ENCODE peak calls at places on chromosome 4, in five cellular contexts. T is immature natural killer cell, N is right cardiac atrium, U is NCI-H1048, O is NCI-H510A treated with DMSO at 0.1 percent for 48 hours. J is an unnamed sample.

GRCh38 chr4:8321220-8321619 is 51.7 kb downstream of the HTRA3 start:
- DNase-seq in T (peak), N (no peak), U (no peak), O (no peak), J (no peak)

GRCh38 chr4:100286601-100287000 is 96.3 kb upstream of the DDIT4L start:
- DNase-seq in T (no peak), N (no peak), U (no peak), O (no peak), J (no peak)

GRCh38 chr4:150514709-150515108 is 67.2 kb upstream of the MAB21L2 start:
- DNase-seq in T (no peak), N (no peak), U (no peak), O (no peak), J (no peak)

GRCh38 chr4:93788712-93789111 is 39.8 kb upstream of the ATOH1 start:
- DNase-seq in T (no peak), N (no peak), U (no peak), O (peak), J (no peak)

GRCh38 chr4:141914746-141915145 is 278.4 kb downstream of the IL15 start:
- DNase-seq in T (no peak), N (no peak), U (no peak), O (no peak), J (no peak)

GRCh38 chr4:13543648-13544555 is at the start of gene NKX3-2:
- DNase-seq in T (no peak), N (no peak), U (no peak), O (no peak), J (no peak)

GRCh38 chr4:24643774-24644520 is 59.6 kb upstream of the DHX15 start:
- DNase-seq in T (no peak), N (no peak), U (no peak), O (no peak), J (no peak)

GRCh38 chr4:7890635-7891393 is 48.8 kb downstream of the AFAP1 start:
- DNase-seq in T (no peak), N (no peak), U (peak), O (no peak), J (no peak)

GRCh38 chr4:53189011-53189410 is 176.8 kb downstream of the SCFD2 start:
- DNase-seq in T (no peak), N (no peak), U (no peak), O (no peak), J (no peak)

GRCh38 chr4:70678383-70678999 is 9.8 kb upstream of the UTP3 start:
- DNase-seq in T (no peak), N (no peak), U (no peak), O (no peak), J (no peak)

GRCh38 chr4:87026795-87027495 is 92.1 kb downstream of the AFF1 start:
- DNase-seq in T (no peak), N (no peak), U (no peak), O (no peak), J (no peak)

GRCh38 chr4:37990731-37991130 is 30.5 kb downstream of the PTTG2 start:
- DNase-seq in T (no peak), N (no peak), U (no peak), O (no peak), J (no peak)

GRCh38 chr4:74365761-74366160 is 816 bp downstream of the EREG start:
- DNase-seq in T (no peak), N (peak), U (no peak), O (peak), J (no peak)

GRCh38 chr4:147447820-147448219 is 33.1 kb upstream of the EDNRA start:
- DNase-seq in T (no peak), N (no peak), U (no peak), O (no peak), J (no peak)

GRCh38 chr4:17339376-17339775 is 172.5 kb downstream of the QDPR start:
- DNase-seq in T (no peak), N (no peak), U (no peak), O (no peak), J (no peak)

GRCh38 chr4:1365271-1366178 is 18.5 kb downstream of the UVSSA start:
- DNase-seq in T (no peak), N (peak), U (no peak), O (no peak), J (no peak)

GRCh38 chr4:150583287-150584197 is 1.6 kb downstream of the MAB21L2 start:
- DNase-seq in T (no peak), N (peak), U (no peak), O (no peak), J (peak)

GRCh38 chr4:89949782-89950387 is 55.2 kb downstream of the MMRN1 start:
- DNase-seq in T (no peak), N (no peak), U (no peak), O (no peak), J (no peak)

GRCh38 chr4:159141193-159141592 is 38.3 kb downstream of the RAPGEF2 start:
- DNase-seq in T (no peak), N (no peak), U (no peak), O (no peak), J (no peak)

GRCh38 chr4:149961876-149962597 is 116.2 kb upstream of the DCLK2 start:
- DNase-seq in T (no peak), N (no peak), U (no peak), O (no peak), J (no peak)

GRCh38 chr4:173529505-173530325 is at the start of gene HAND2:
- DNase-seq in T (no peak), N (peak), U (peak), O (peak), J (no peak)

GRCh38 chr4:110460074-110460761 is 15.7 kb upstream of the ENPEP start:
- DNase-seq in T (no peak), N (no peak), U (no peak), O (no peak), J (no peak)

GRCh38 chr4:121339307-121339706 is 41.5 kb downstream of the QRFPR start:
- DNase-seq in T (no peak), N (no peak), U (no peak), O (no peak), J (no peak)

GRCh38 chr4:93469560-93469959 is 359.0 kb upstream of the ATOH1 start:
- DNase-seq in T (no peak), N (no peak), U (no peak), O (no peak), J (no peak)

GRCh38 chr4:122384245-122384644 is 5.4 kb downstream of the ADAD1 start:
- DNase-seq in T (no peak), N (no peak), U (no peak), O (no peak), J (no peak)

J was measured in sciatic nerve.